ENCODE peak calls at places on chromosomes 2 and 18, in nine cellular contexts. T is K562, Y is HCT116, O is fibroblast of pulmonary artery, B is cardiac fibroblast, F is fibroblast of villous mesenchyme, I is A549, S is AG04450, M is pancreas. A is an unnamed sample.
A peak's percentile ranks its signal among the peaks of the same experiment; 100 is the strongest.

GRCh38 chr18:2910261-2910660 is 63.5 kb downstream of the EMILIN2 start:
- DNase-seq in T (no peak), Y (no peak), O (no peak), B (no peak), F (no peak), I (no peak), S (no peak), M (no peak), A (no peak)

GRCh38 chr2:211789984-211790383 is 748.6 kb downstream of the ERBB4 start:
- DNase-seq in T (no peak), Y (no peak), O (peak; percentile 1), B (no peak), F (no peak), I (no peak), S (no peak), M (no peak), A (no peak)

GRCh38 chr2:32947484-32948143 is 861 bp downstream of the LTBP1 start:
- DNase-seq in T (peak; percentile 53), Y (no peak), O (peak; percentile 58), B (peak; percentile 51), F (peak; percentile 55), I (peak; percentile 56), S (no peak), M (peak; percentile 26), A (peak; percentile 19)

GRCh38 chr2:105398522-105399206 is at the start of gene FHL2:
- DNase-seq in T (peak; percentile 85), Y (peak; percentile 48), O (peak; percentile 87), B (peak; percentile 83), F (peak; percentile 81), I (peak; percentile 62), S (peak; percentile 59), M (peak; percentile 33), A (peak; percentile 76)

GRCh38 chr18:2570772-2571199 is 519 bp downstream of the METTL4 start:
- DNase-seq in T (peak; percentile 83), Y (peak; percentile 55), O (peak; percentile 71), B (peak; percentile 73), F (peak; percentile 78), I (peak; percentile 64), S (peak; percentile 32), M (peak; percentile 63), A (peak; percentile 77)

GRCh38 chr2:74511104-74511989 is 2.9 kb upstream of the TLX2 start:
- DNase-seq in T (no peak), Y (no peak), O (no peak), B (peak; percentile 34), F (no peak), I (no peak), S (no peak), M (no peak), A (no peak)

GRCh38 chr2:43057026-43057741 is 169.2 kb downstream of the ZFP36L2 start:
- DNase-seq in T (no peak), Y (no peak), O (no peak), B (no peak), F (no peak), I (no peak), S (no peak), M (no peak), A (peak; percentile 57)

GRCh38 chr18:74834424-74835309 is 237.0 kb downstream of the ZNF407 start:
- DNase-seq in T (no peak), Y (no peak), O (peak; percentile 23), B (peak; percentile 38), F (no peak), I (no peak), S (no peak), M (no peak), A (no peak)

GRCh38 chr18:79093986-79094385 is 24.8 kb downstream of the ATP9B start:
- DNase-seq in T (no peak), Y (no peak), O (no peak), B (no peak), F (no peak), I (no peak), S (no peak), M (no peak), A (no peak)

GRCh38 chr2:217930783-217931563 is 71.8 kb downstream of the TNS1 start:
- DNase-seq in T (no peak), Y (no peak), O (no peak), B (peak; percentile 30), F (no peak), I (no peak), S (no peak), M (no peak), A (no peak)

GRCh38 chr2:72003796-72004195 is 143.9 kb downstream of the CYP26B1 start:
- DNase-seq in T (no peak), Y (no peak), O (no peak), B (no peak), F (no peak), I (no peak), S (no peak), M (no peak), A (no peak)

GRCh38 chr2:26704441-26704977 is 12.0 kb downstream of the KCNK3 start:
- DNase-seq in T (no peak), Y (no peak), O (peak; percentile 33), B (peak; percentile 68), F (peak; percentile 45), I (no peak), S (no peak), M (no peak), A (no peak)

DNA sequence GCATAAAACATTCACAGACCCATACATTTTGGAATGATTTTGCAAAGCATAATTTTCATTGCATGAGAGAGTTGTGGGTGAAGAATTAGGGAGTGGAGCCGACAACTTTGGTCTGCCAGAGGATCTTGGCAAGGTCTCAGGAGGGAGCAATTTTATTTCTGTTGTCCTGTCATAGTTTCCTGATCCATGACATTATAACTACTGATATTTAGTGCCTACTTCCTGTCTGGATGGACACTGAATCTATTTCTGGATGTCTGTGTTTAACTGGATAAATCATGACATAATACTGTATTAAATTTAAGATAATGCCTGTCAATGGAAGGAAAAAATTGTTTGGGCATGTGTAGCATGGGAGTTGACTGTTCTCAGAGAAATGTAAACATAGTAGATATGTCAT is 2.5 kb downstream of the ITGA4 start:
- DNase-seq in T (no peak), Y (no peak), O (peak; percentile 42), B (peak; percentile 28), F (peak; percentile 50), I (no peak), S (no peak), M (no peak), A (peak; percentile 31)
- H3K4me3 ChIP-seq in T (no peak overlapping the region), Y (no peak overlapping the region), O (peak overlapping the region; percentile 75), B (peak overlapping the region; percentile 87), F (peak overlapping the region; percentile 19), I (no peak overlapping the region), S (no peak overlapping the region), M (no peak overlapping the region), A (no peak overlapping the region)

GRCh38 chr2:68203587-68203986 is 45.9 kb downstream of the PNO1 start:
- DNase-seq in T (no peak), Y (no peak), O (no peak), B (no peak), F (peak; percentile 31), I (no peak), S (no peak), M (no peak), A (no peak)

GRCh38 chr2:68196120-68196716 is 38.5 kb downstream of the PNO1 start:
- DNase-seq in T (no peak), Y (no peak), O (peak; percentile 71), B (peak; percentile 80), F (peak; percentile 62), I (no peak), S (no peak), M (no peak), A (peak; percentile 75)

GRCh38 chr2:68195096-68195495 is 37.4 kb downstream of the PNO1 start:
- DNase-seq in T (no peak), Y (no peak), O (peak; percentile 38), B (no peak), F (no peak), I (no peak), S (no peak), M (no peak), A (no peak)

DNA sequence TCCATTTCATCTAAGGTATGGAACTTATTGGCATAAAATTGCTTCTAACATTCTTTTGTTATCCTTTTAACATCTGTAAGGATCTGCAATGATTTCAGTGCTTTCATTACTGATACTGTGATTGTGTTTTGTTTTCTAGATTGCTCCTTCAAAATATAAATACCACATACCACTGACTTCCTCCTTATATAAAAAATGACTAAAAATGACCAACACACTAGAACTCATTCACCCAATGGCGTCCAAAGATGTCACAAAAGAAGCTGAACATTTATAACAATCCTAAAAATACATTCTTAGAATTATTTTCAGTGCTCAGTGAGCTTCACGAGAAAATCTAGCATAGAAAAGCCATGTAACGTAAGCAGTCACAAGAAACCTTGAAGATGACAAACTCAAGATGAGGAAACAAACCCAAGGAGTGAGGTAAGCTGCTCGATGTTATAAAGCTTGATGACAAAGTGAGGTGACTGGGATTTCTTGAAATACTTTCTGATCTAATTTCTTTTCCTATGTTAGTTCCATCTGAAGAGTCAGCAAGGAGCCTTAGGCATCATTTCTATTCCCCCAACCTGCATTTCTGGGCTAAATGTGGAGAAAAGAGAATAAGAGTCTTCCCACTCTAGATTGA is 42.6 kb downstream of the PNO1 start:
- DNase-seq in T (no peak), Y (no peak), O (no peak), B (peak; percentile 45), F (peak; percentile 18), I (no peak), S (no peak), M (no peak), A (no peak)
- H3K4me3 ChIP-seq in T (no peak overlapping the region), Y (no peak overlapping the region), O (no peak overlapping the region), B (no peak overlapping the region), F (no peak overlapping the region), I (no peak overlapping the region), S (no peak overlapping the region), M (no peak overlapping the region), A (no peak overlapping the region)

GRCh38 chr2:84862006-84862405 is 18.9 kb downstream of the TRABD2A start:
- DNase-seq in T (no peak), Y (no peak), O (no peak), B (no peak), F (no peak), I (no peak), S (no peak), M (no peak), A (no peak)
- H3K4me3 ChIP-seq in T (no peak overlapping the region), Y (no peak overlapping the region), O (no peak overlapping the region), B (no peak overlapping the region), F (no peak overlapping the region), I (no peak overlapping the region), S (no peak overlapping the region), M (no peak overlapping the region), A (no peak overlapping the region)

GRCh38 chr18:9436176-9436575 is 39.1 kb upstream of the RALBP1 start:
- DNase-seq in T (no peak), Y (no peak), O (no peak), B (no peak), F (no peak), I (no peak), S (no peak), M (no peak), A (no peak)

GRCh38 chr18:9435041-9435440 is 40.3 kb upstream of the RALBP1 start:
- DNase-seq in T (no peak), Y (no peak), O (no peak), B (no peak), F (no peak), I (no peak), S (no peak), M (no peak), A (no peak)

GRCh38 chr18:9433616-9434239 is 41.6 kb upstream of the RALBP1 start:
- DNase-seq in T (no peak), Y (no peak), O (no peak), B (no peak), F (no peak), I (no peak), S (no peak), M (no peak), A (no peak)

GRCh38 chr18:9437049-9437448 is 38.3 kb upstream of the RALBP1 start:
- DNase-seq in T (no peak), Y (no peak), O (peak; percentile 31), B (peak; percentile 63), F (peak; percentile 40), I (no peak), S (no peak), M (no peak), A (peak; percentile 22)

GRCh38 chr18:9434240-9434701 is 41.0 kb upstream of the RALBP1 start:
- DNase-seq in T (no peak), Y (no peak), O (no peak), B (no peak), F (no peak), I (no peak), S (no peak), M (no peak), A (no peak)
- H3K4me3 ChIP-seq in T (no peak overlapping the region), Y (no peak overlapping the region), O (no peak overlapping the region), B (no peak overlapping the region), F (no peak overlapping the region), I (no peak overlapping the region), S (no peak overlapping the region), M (no peak overlapping the region), A (no peak overlapping the region)

A was measured in A673.